ENCODE peak calls at places on chromosomes 2 and 18, in four cellular contexts. Q is adrenal gland, N is neuronal stem cell, G is body of pancreas. A is an unnamed sample.

GRCh38 chr2:111927723-111928122 is 29.3 kb downstream of the MERTK start:
- DNase-seq in Q (no peak), N (no peak), G (no peak), A (no peak)

GRCh38 chr2:54176577-54176976 is 61.2 kb downstream of the ACYP2 start:
- DNase-seq in G (peak; percentile 14), Q (peak; percentile 20), N (no peak), A (peak; percentile 61)

GRCh38 chr18:34710430-34711386 is 610 bp downstream of the DTNA start:
- DNase-seq in N (no peak), Q (no peak), G (no peak), A (peak; percentile 54)

GRCh38 chr2:72562451-72563153 is 263.2 kb downstream of the EXOC6B start:
- DNase-seq in N (no peak), G (no peak), Q (peak; percentile 22), A (no peak)

GRCh38 chr18:70288851-70289328 is at the start of gene SOCS6:
- DNase-seq in G (peak; percentile 67), N (peak; percentile 69), Q (peak; percentile 63), A (peak; percentile 65)

GRCh38 chr2:46364797-46365457 is 67.7 kb downstream of the EPAS1 start:
- DNase-seq in N (peak; percentile 26), Q (peak; percentile 28), G (peak; percentile 56), A (peak; percentile 65)

GRCh38 chr2:7951001-7951400 is 730.9 kb upstream of the ID2 start:
- DNase-seq in N (no peak), Q (no peak), G (no peak), A (no peak)

GRCh38 chr18:80034068-80034851 is at the start of gene RBFA:
- DNase-seq in Q (peak; percentile 99), G (peak; percentile 100), N (peak; percentile 97), A (peak; percentile 92)

GRCh38 chr18:49756671-49757362 is 56.5 kb downstream of the ACAA2 start:
- DNase-seq in G (no peak), Q (no peak), N (no peak), A (no peak)
- H3K27ac ChIP-seq in G (no peak overlapping the region), Q (no peak overlapping the region), N (no peak overlapping the region), A (no peak overlapping the region)

GRCh38 chr2:231554748-231555545 is 24.7 kb upstream of the NMUR1 start:
- DNase-seq in N (no peak), Q (peak; percentile 46), G (no peak), A (peak; percentile 94)

GRCh38 chr2:231552752-231553151 is 22.5 kb upstream of the NMUR1 start:
- DNase-seq in G (no peak), Q (no peak), N (no peak), A (no peak)

GRCh38 chr2:231556981-231557380 is 26.7 kb upstream of the NMUR1 start:
- DNase-seq in N (no peak), Q (no peak), G (no peak), A (no peak)

GRCh38 chr2:231557571-231558217 is 27.4 kb upstream of the NMUR1 start:
- DNase-seq in G (peak; percentile 60), Q (peak; percentile 73), N (peak; percentile 51), A (peak; percentile 76)

GRCh38 chr2:231554327-231554726 is 24.1 kb upstream of the NMUR1 start:
- DNase-seq in G (no peak), Q (no peak), N (no peak), A (no peak)
- H3K4me3 ChIP-seq in G (no peak overlapping the region), Q (no peak overlapping the region), N (no peak overlapping the region), A (peak overlapping the region; percentile 28)

DNA sequence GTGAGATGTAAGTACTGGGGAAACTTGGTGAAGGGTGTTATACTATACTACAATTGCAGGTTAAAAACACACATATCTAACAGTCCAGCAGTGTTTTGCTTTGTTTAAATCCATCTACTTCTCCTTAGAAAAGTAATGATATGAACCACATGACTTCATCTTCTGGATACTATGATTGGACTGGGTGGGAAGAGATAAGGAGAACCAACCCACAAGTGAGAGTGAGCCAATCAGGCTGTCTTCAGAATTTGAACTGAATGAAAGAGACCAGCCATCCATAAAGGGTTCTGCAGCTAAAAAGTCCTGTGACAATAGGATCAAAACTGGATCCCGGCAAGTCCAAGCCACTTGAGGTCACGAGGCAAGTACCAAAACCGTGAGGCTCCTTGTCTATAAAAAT is 46.6 kb downstream of the KANSL3 start:
- DNase-seq in G (no peak), N (no peak), Q (no peak), A (no peak)
- H3K36me3 ChIP-seq in G (peaks cover 19% of the 10 kb centered on the region), N (peaks cover 61% of the 10 kb centered on the region), Q (no peaks in the 10 kb centered on the region), A (peaks cover 63% of the 10 kb centered on the region)

GRCh38 chr18:26226229-26227050 is at the start of gene TAF4B:
- DNase-seq in N (peak; percentile 88), Q (peak; percentile 95), G (peak; percentile 93), A (peak; percentile 89)

GRCh38 chr18:26225022-26225693 is 1.1 kb upstream of the TAF4B start:
- DNase-seq in Q (no peak), N (no peak), G (no peak), A (no peak)

GRCh38 chr18:26228562-26229260 is 2.5 kb downstream of the TAF4B start:
- DNase-seq in Q (no peak), N (no peak), G (no peak), A (no peak)

GRCh38 chr18:26227051-26227672 is 917 bp downstream of the TAF4B start:
- DNase-seq in N (no peak), Q (peak; percentile 25), G (peak; percentile 52), A (no peak)

GRCh38 chr18:26225915-26226228 is 373 bp upstream of the TAF4B start:
- DNase-seq in Q (no peak), N (no peak), G (no peak), A (no peak)
- H3K27ac ChIP-seq in Q (peak overlapping the region; percentile 69), N (no peak overlapping the region), G (peak overlapping the region; percentile 86), A (no peak overlapping the region)

DNA sequence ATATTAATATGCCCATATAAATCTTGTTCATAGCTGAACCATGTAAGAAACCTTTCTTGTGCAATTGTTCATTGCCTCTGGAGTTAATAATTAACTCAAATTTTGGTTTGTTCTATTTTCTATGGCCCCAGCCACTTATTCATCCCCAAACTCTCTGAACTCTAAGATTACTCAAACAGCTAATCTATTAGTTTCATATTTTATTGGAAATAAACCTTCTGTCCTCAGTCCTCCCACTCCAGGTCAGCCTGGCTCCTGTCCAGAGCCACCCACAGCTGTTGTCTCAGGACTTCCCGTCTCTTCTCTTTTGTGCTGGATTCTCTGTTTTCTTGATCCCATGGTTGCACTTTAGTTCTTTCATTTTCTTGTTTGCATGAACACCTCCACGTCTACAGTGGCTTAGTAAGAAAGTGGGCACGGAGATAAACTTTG is 4.4 kb upstream of the RNF103 start:
- DNase-seq in G (no peak), N (no peak), Q (no peak), A (no peak)
- H3K4me3 ChIP-seq in G (no peak overlapping the region), N (no peak overlapping the region), Q (no peak overlapping the region), A (no peak overlapping the region)

GRCh38 chr2:152738438-152738837 is 20.0 kb downstream of the ARL6IP6 start:
- DNase-seq in G (no peak), N (no peak), Q (no peak), A (no peak)
- H3K36me3 ChIP-seq in G (no peaks in the 10 kb centered on the region), N (peaks cover 97% of the 10 kb centered on the region), Q (no peaks in the 10 kb centered on the region), A (peaks cover 61% of the 10 kb centered on the region)

DNA sequence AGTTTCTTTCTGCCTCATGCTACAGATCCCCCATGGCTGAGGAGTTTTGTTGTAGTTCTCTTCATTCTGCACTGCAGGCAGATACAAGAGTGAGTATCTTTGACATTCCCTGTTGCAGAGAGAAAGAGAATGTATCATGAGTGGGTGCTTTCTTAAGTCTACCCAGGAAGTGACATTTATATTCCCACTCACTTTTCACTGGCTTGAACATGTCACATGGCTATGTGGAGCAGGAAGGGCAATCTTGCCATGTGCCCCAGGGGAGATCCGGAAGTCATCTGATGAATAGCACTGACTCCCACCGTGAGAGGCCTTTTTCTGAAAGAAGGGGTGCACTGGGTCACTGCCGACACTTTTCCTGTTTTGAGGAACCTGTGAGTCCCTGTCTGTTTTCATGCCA is 66.4 kb upstream of the BOD1L2 start:
- DNase-seq in N (no peak), Q (no peak), G (no peak), A (no peak)
- H3K27ac ChIP-seq in N (no peak overlapping the region), Q (no peak overlapping the region), G (no peak overlapping the region), A (no peak overlapping the region)

A was measured in SJSA1.